ENCODE peak calls at places on chromosomes 13 and 19, in eight cellular contexts. T is activated effector memory CD4-positive, alpha-beta T cell treated with anti-CD3 and anti-CD28 coated beads, Interleukin-2, amount 50 U/mL, for 16 hours; G is activated naive CD4-positive, alpha-beta T cell treated with anti-CD3 and anti-CD28 coated beads, Interleukin-2, amount 10 ng/mL, durations not matched to agents 7 days and 5 days; Q is NCI-H187 treated with DMSO at 0.1 percent for 48 hours; Y is foreskin melanocyte; J is activated CD4-positive, alpha-beta T cell treated with anti-CD3 and anti-CD28 coated beads, Interleukin-2, amount 10 ng/mL, durations not matched to agents 7 days and 5 days; F is nephron progenitor cell; C is mucosa of gallbladder. L is an unnamed sample.

GRCh38 chr19:2247433-2248101 is 1.6 kb upstream of the AMH start:
- DNase-seq in T (no peak), G (no peak), Q (no peak), Y (no peak), J (no peak), F (no peak), C (no peak), L (no peak)

GRCh38 chr19:1087813-1088418 is 7.3 kb downstream of the POLR2E start:
- DNase-seq in T (no peak), G (peak; percentile 70), Q (no peak), Y (no peak), J (peak; percentile 66), F (no peak), C (no peak), L (no peak)

GRCh38 chr13:40609972-40610726 is 56.3 kb downstream of the FOXO1 start:
- DNase-seq in T (no peak), G (no peak), Q (no peak), Y (no peak), J (no peak), F (no peak), C (no peak), L (no peak)

GRCh38 chr19:21148681-21149080 is 6.8 kb downstream of the ZNF431 start:
- DNase-seq in T (no peak), G (no peak), Q (no peak), Y (no peak), J (no peak), F (no peak), C (no peak), L (no peak)

GRCh38 chr19:4930664-4931063 is 21.4 kb downstream of the UHRF1 start:
- DNase-seq in T (no peak), G (no peak), Q (no peak), Y (no peak), J (no peak), F (peak; percentile 15), C (no peak), L (no peak)

GRCh38 chr19:4067396-4068057 is 828 bp upstream of the ZBTB7A start:
- DNase-seq in T (no peak), G (peak; percentile 73), Q (no peak), Y (no peak), J (no peak), F (peak; percentile 47), C (no peak), L (no peak)

GRCh38 chr19:10634881-10635463 is 9.6 kb downstream of the SLC44A2 start:
- DNase-seq in T (no peak), G (no peak), Q (no peak), Y (no peak), J (no peak), F (no peak), C (no peak), L (no peak)

GRCh38 chr13:76696370-76696769 is 189.8 kb downstream of the KCTD12 start:
- DNase-seq in T (no peak), G (no peak), Q (no peak), Y (no peak), J (no peak), F (no peak), C (no peak), L (no peak)

GRCh38 chr13:37290691-37291090 is 185.2 kb upstream of the CSNK1A1L start:
- DNase-seq in T (no peak), G (no peak), Q (no peak), Y (no peak), J (no peak), F (no peak), C (no peak), L (no peak)